ENCODE peak calls at places on chromosomes 16 and 17, in nine cellular contexts. One of them, this sample, is unnamed.

GRCh38 chr17:76081295-76082210 is 2.6 kb downstream of the ZACN start:
- DNase-seq in GM12865: no peak
- DNase-seq in HCT116: no peak
- DNase-seq in OCI-LY7: no peak
- DNase-seq in SJSA1: no peak
- DNase-seq in cardiac muscle cell: no peak
- DNase-seq in gastrocnemius medialis: peak
- DNase-seq in cardiac fibroblast: no peak
- DNase-seq in SK-N-MC: no peak
- DNase-seq in this sample: no peak

GRCh38 chr17:59766486-59766885 is 59.0 kb downstream of the VMP1 start:
- DNase-seq in SJSA1: no peak
- DNase-seq in SK-N-MC: no peak
- DNase-seq in HCT116: no peak
- DNase-seq in gastrocnemius medialis: no peak
- DNase-seq in OCI-LY7: no peak
- DNase-seq in GM12865: no peak
- DNase-seq in cardiac fibroblast: no peak
- DNase-seq in cardiac muscle cell: no peak
- DNase-seq in this sample: no peak

GRCh38 chr17:205176-205538 is 23.7 kb upstream of the DOC2B start:
- DNase-seq in gastrocnemius medialis: no peak
- DNase-seq in SJSA1: no peak
- DNase-seq in cardiac fibroblast: no peak
- DNase-seq in GM12865: no peak
- DNase-seq in HCT116: no peak
- DNase-seq in cardiac muscle cell: no peak
- DNase-seq in SK-N-MC: no peak
- DNase-seq in OCI-LY7: no peak
- DNase-seq in this sample: no peak

GRCh38 chr16:56936491-56936890 is 4.5 kb downstream of the HERPUD1 start:
- DNase-seq in cardiac muscle cell: no peak
- DNase-seq in HCT116: no peak
- DNase-seq in cardiac fibroblast: no peak
- DNase-seq in SK-N-MC: no peak
- DNase-seq in gastrocnemius medialis: no peak
- DNase-seq in SJSA1: no peak
- DNase-seq in GM12865: no peak
- DNase-seq in OCI-LY7: no peak
- DNase-seq in this sample: no peak

GRCh38 chr17:50117202-50118040 is 12.5 kb downstream of the SAMD14 start:
- DNase-seq in SJSA1: no peak
- DNase-seq in GM12865: peak
- DNase-seq in gastrocnemius medialis: no peak
- DNase-seq in cardiac muscle cell: peak
- DNase-seq in SK-N-MC: no peak
- DNase-seq in HCT116: peak
- DNase-seq in cardiac fibroblast: peak
- DNase-seq in OCI-LY7: peak
- DNase-seq in this sample: no peak

GRCh38 chr17:40499551-40500189 is 1.8 kb downstream of the TNS4 start:
- DNase-seq in SJSA1: peak
- DNase-seq in gastrocnemius medialis: peak
- DNase-seq in GM12865: no peak
- DNase-seq in HCT116: no peak
- DNase-seq in SK-N-MC: no peak
- DNase-seq in cardiac muscle cell: peak
- DNase-seq in cardiac fibroblast: peak
- DNase-seq in OCI-LY7: no peak
- DNase-seq in this sample: no peak

GRCh38 chr17:82055965-82056728 is 4.4 kb downstream of the GPS1 start:
- DNase-seq in SJSA1: no peak
- DNase-seq in OCI-LY7: no peak
- DNase-seq in cardiac muscle cell: no peak
- DNase-seq in cardiac fibroblast: no peak
- DNase-seq in GM12865: no peak
- DNase-seq in SK-N-MC: no peak
- DNase-seq in HCT116: no peak
- DNase-seq in gastrocnemius medialis: no peak
- DNase-seq in this sample: no peak

GRCh38 chr17:81705518-81706231 is 2.5 kb downstream of the MRPL12 start:
- DNase-seq in SJSA1: no peak
- DNase-seq in cardiac fibroblast: no peak
- DNase-seq in gastrocnemius medialis: no peak
- DNase-seq in OCI-LY7: no peak
- DNase-seq in SK-N-MC: no peak
- DNase-seq in HCT116: no peak
- DNase-seq in cardiac muscle cell: no peak
- DNase-seq in GM12865: no peak
- DNase-seq in this sample: no peak

GRCh38 chr16:67641779-67642708 is 2.9 kb upstream of the CARMIL2 start:
- DNase-seq in GM12865: no peak
- DNase-seq in cardiac muscle cell: no peak
- DNase-seq in SK-N-MC: no peak
- DNase-seq in gastrocnemius medialis: peak
- DNase-seq in cardiac fibroblast: no peak
- DNase-seq in HCT116: no peak
- DNase-seq in SJSA1: no peak
- DNase-seq in OCI-LY7: no peak
- DNase-seq in this sample: no peak

GRCh38 chr17:4599505-4600281 is 15.4 kb downstream of the SMTNL2 start:
- DNase-seq in SJSA1: no peak
- DNase-seq in GM12865: no peak
- DNase-seq in OCI-LY7: no peak
- DNase-seq in HCT116: no peak
- DNase-seq in gastrocnemius medialis: peak
- DNase-seq in cardiac muscle cell: peak
- DNase-seq in cardiac fibroblast: no peak
- DNase-seq in SK-N-MC: no peak
- DNase-seq in this sample: no peak

GRCh38 chr17:72407336-72408121 is 286.7 kb downstream of the SOX9 start:
- DNase-seq in SK-N-MC: peak
- DNase-seq in cardiac fibroblast: peak
- DNase-seq in gastrocnemius medialis: no peak
- DNase-seq in HCT116: peak
- DNase-seq in cardiac muscle cell: no peak
- DNase-seq in GM12865: peak
- DNase-seq in SJSA1: peak
- DNase-seq in OCI-LY7: peak
- DNase-seq in this sample: no peak

GRCh38 chr16:70749681-70750601 is 51.0 kb downstream of the VAC14 start:
- DNase-seq in SJSA1: no peak
- DNase-seq in OCI-LY7: no peak
- DNase-seq in GM12865: no peak
- DNase-seq in cardiac fibroblast: no peak
- DNase-seq in gastrocnemius medialis: no peak
- DNase-seq in HCT116: no peak
- DNase-seq in SK-N-MC: no peak
- DNase-seq in cardiac muscle cell: no peak
- DNase-seq in this sample: no peak

GRCh38 chr16:600781-601180 is 10.9 kb downstream of the RAB40C start:
- DNase-seq in gastrocnemius medialis: no peak
- DNase-seq in SK-N-MC: no peak
- DNase-seq in HCT116: no peak
- DNase-seq in SJSA1: no peak
- DNase-seq in cardiac fibroblast: peak
- DNase-seq in cardiac muscle cell: no peak
- DNase-seq in OCI-LY7: peak
- DNase-seq in GM12865: no peak
- DNase-seq in this sample: peak

DNA sequence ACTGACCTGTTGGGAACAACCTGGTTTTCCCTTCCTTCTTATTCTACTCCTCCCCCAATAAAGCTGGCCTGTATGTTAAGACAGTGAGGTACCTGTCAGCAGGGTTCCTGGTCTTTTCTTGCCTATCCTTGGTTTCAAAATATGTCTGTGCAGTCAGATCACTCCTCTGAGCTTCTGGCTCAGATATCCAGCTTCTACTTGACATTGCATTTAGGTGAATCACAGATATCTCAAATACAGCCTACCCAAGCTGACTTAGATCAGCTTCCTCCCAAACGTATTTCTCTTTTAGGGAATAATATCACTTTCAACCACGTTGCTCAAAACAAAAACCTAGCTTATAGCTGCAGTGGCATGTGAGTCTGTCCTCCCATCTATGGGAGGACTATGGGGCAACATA is 48.7 kb downstream of the TEX14 start:
- DNase-seq in gastrocnemius medialis: no peak
- DNase-seq in HCT116: no peak
- DNase-seq in SK-N-MC: no peak
- DNase-seq in cardiac muscle cell: no peak
- DNase-seq in GM12865: no peak
- DNase-seq in SJSA1: no peak
- DNase-seq in OCI-LY7: no peak
- DNase-seq in cardiac fibroblast: peak
- DNase-seq in this sample: no peak
- H3K4me3 ChIP-seq in gastrocnemius medialis: no peak
- H3K4me3 ChIP-seq in HCT116: no peak
- H3K4me3 ChIP-seq in SK-N-MC: no peak
- H3K4me3 ChIP-seq in cardiac muscle cell: no peak
- H3K4me3 ChIP-seq in GM12865: no peak
- H3K4me3 ChIP-seq in SJSA1: no peak
- H3K4me3 ChIP-seq in OCI-LY7: no peak
- H3K4me3 ChIP-seq in cardiac fibroblast: no peak
- H3K4me3 ChIP-seq in this sample: no peak

DNA sequence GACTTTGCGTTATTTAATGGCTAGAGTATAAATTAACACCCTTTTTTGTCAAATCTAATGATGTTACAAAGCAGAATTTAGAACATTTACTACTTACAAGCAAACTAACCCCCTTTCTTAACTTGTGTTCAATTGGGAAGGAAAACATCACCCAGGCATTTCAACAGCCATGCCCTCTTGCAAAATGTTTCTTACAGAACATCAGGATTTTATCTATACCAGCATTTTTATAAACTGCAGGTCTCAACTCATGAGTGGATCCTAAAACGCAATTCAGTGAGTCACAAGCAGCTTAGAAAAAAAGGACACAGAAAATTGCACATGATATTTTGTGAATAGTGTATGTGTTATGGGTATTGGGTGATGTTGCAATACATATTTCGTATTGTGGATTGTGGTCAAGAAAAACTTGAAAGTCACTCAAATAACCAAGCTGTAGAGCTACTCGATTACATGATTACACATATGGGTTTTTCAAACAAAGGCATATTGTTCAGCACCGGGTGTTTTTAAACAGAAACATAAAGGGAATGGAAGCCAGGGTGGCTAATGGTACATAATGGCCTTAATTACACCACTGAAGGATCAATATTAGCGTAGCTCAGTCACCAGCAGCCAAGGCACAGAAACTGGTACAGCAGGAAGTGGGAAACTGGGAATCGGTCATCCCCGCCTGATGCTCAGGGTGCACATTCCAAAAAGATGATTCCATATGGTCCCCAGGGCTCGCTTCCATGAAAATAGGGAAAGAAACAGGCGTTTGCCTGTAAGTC is 1.4 kb downstream of the WIPI1 start:
- DNase-seq in HCT116: no peak
- DNase-seq in OCI-LY7: no peak
- DNase-seq in gastrocnemius medialis: no peak
- DNase-seq in cardiac fibroblast: peak
- DNase-seq in GM12865: no peak
- DNase-seq in SK-N-MC: no peak
- DNase-seq in SJSA1: peak
- DNase-seq in cardiac muscle cell: no peak
- DNase-seq in this sample: no peak
- H3K4me3 ChIP-seq in HCT116: peak
- H3K4me3 ChIP-seq in OCI-LY7: peak
- H3K4me3 ChIP-seq in gastrocnemius medialis: peak
- H3K4me3 ChIP-seq in cardiac fibroblast: peak
- H3K4me3 ChIP-seq in GM12865: peak
- H3K4me3 ChIP-seq in SK-N-MC: no peak
- H3K4me3 ChIP-seq in SJSA1: peak
- H3K4me3 ChIP-seq in cardiac muscle cell: peak
- H3K4me3 ChIP-seq in this sample: no peak

GRCh38 chr16:28295213-28295612 is 2.9 kb downstream of the SBK1 start:
- DNase-seq in SJSA1: no peak
- DNase-seq in cardiac muscle cell: no peak
- DNase-seq in GM12865: no peak
- DNase-seq in gastrocnemius medialis: no peak
- DNase-seq in cardiac fibroblast: no peak
- DNase-seq in SK-N-MC: no peak
- DNase-seq in HCT116: no peak
- DNase-seq in OCI-LY7: no peak
- DNase-seq in this sample: no peak

GRCh38 chr16:28293589-28293935 is 1.2 kb downstream of the SBK1 start:
- DNase-seq in HCT116: no peak
- DNase-seq in SK-N-MC: no peak
- DNase-seq in OCI-LY7: no peak
- DNase-seq in GM12865: no peak
- DNase-seq in cardiac fibroblast: no peak
- DNase-seq in gastrocnemius medialis: no peak
- DNase-seq in cardiac muscle cell: no peak
- DNase-seq in SJSA1: no peak
- DNase-seq in this sample: no peak

GRCh38 chr16:28292731-28293588 is 635 bp downstream of the SBK1 start:
- DNase-seq in OCI-LY7: no peak
- DNase-seq in cardiac muscle cell: peak
- DNase-seq in cardiac fibroblast: no peak
- DNase-seq in SK-N-MC: no peak
- DNase-seq in gastrocnemius medialis: no peak
- DNase-seq in HCT116: no peak
- DNase-seq in GM12865: no peak
- DNase-seq in SJSA1: no peak
- DNase-seq in this sample: no peak

GRCh38 chr16:28291651-28292626 is at the start of gene SBK1:
- DNase-seq in HCT116: peak
- DNase-seq in OCI-LY7: peak
- DNase-seq in gastrocnemius medialis: peak
- DNase-seq in cardiac muscle cell: peak
- DNase-seq in cardiac fibroblast: peak
- DNase-seq in SJSA1: no peak
- DNase-seq in GM12865: peak
- DNase-seq in SK-N-MC: peak
- DNase-seq in this sample: peak

DNA sequence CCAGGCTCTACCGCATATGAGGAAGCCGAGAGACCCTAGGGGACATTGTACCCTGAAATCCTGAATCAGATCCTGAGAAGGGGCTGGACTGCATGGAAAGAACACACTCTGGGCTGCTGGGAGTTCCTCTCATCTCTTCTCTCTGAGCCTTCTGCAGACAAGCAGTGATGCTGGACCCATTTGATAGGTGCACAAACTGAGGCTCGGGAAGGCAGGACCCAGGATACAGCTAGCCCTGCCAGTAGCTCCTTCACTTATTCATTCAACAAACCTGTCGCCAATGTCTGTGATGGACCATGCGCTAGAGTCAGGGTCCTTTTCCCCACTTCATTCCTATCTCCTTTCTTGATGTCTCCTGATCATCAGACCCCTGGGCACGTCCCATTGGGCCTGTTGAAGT is 1.9 kb downstream of the SBK1 start:
- DNase-seq in gastrocnemius medialis: no peak
- DNase-seq in cardiac fibroblast: no peak
- DNase-seq in cardiac muscle cell: no peak
- DNase-seq in SJSA1: no peak
- DNase-seq in OCI-LY7: no peak
- DNase-seq in HCT116: no peak
- DNase-seq in GM12865: no peak
- DNase-seq in SK-N-MC: no peak
- DNase-seq in this sample: no peak
- H3K4me3 ChIP-seq in gastrocnemius medialis: no peak
- H3K4me3 ChIP-seq in cardiac fibroblast: no peak
- H3K4me3 ChIP-seq in cardiac muscle cell: no peak
- H3K4me3 ChIP-seq in SJSA1: no peak
- H3K4me3 ChIP-seq in OCI-LY7: no peak
- H3K4me3 ChIP-seq in HCT116: peak
- H3K4me3 ChIP-seq in GM12865: no peak
- H3K4me3 ChIP-seq in SK-N-MC: peak
- H3K4me3 ChIP-seq in this sample: no peak

GRCh38 chr17:15917439-15918027 is 27.4 kb upstream of the ADORA2B start:
- DNase-seq in cardiac muscle cell: no peak
- DNase-seq in SK-N-MC: no peak
- DNase-seq in cardiac fibroblast: no peak
- DNase-seq in GM12865: no peak
- DNase-seq in gastrocnemius medialis: no peak
- DNase-seq in HCT116: no peak
- DNase-seq in OCI-LY7: no peak
- DNase-seq in SJSA1: no peak
- DNase-seq in this sample: no peak
- H3K4me3 ChIP-seq in cardiac muscle cell: no peak
- H3K4me3 ChIP-seq in SK-N-MC: no peak
- H3K4me3 ChIP-seq in cardiac fibroblast: no peak
- H3K4me3 ChIP-seq in GM12865: no peak
- H3K4me3 ChIP-seq in gastrocnemius medialis: peak
- H3K4me3 ChIP-seq in HCT116: no peak
- H3K4me3 ChIP-seq in OCI-LY7: no peak
- H3K4me3 ChIP-seq in SJSA1: no peak
- H3K4me3 ChIP-seq in this sample: no peak